ENCODE peak calls at places on chromosomes 12 and 14, in seven cellular contexts. G is astrocyte of the spinal cord; L is WTC11; A is progenitor cell of endocrine pancreas; N is gastrocnemius medialis; E is AG09319; T is activated CD8-positive, alpha-beta T cell treated with anti-CD3 and anti-CD28 coated beads for 36 hours. V is an unnamed sample.

GRCh38 chr14:89697281-89698060 is 257.1 kb downstream of the EFCAB11 start:
- DNase-seq in G (no peak), L (no peak), A (no peak), N (no peak), E (no peak), T (peak; percentile 47), V (no peak)

GRCh38 chr14:59664741-59665140 is 88.1 kb upstream of the CCDC175 start:
- DNase-seq in G (peak; percentile 29), L (no peak), A (no peak), N (no peak), E (no peak), T (no peak), V (no peak)

GRCh38 chr12:109726106-109726497 is 12.5 kb downstream of the FAM222A start:
- DNase-seq in G (no peak), L (no peak), A (no peak), N (no peak), E (no peak), T (no peak), V (no peak)

GRCh38 chr14:42499137-42499536 is 892.5 kb downstream of the LRFN5 start:
- DNase-seq in G (no peak), L (no peak), A (no peak), N (no peak), E (no peak), T (no peak), V (no peak)

GRCh38 chr12:51421266-51421884 is 3.3 kb upstream of the SLC4A8 start:
- DNase-seq in G (peak; percentile 69), L (peak; percentile 57), A (peak; percentile 52), N (no peak), E (peak; percentile 54), T (peak; percentile 54), V (no peak)

GRCh38 chr14:94113908-94114588 is 3.5 kb downstream of the IFI27 start:
- DNase-seq in G (peak; percentile 29), L (no peak), A (no peak), N (no peak), E (no peak), T (no peak), V (no peak)

GRCh38 chr12:68252077-68252476 is 1.3 kb downstream of the IL22 start:
- DNase-seq in G (no peak), L (no peak), A (no peak), N (no peak), E (no peak), T (no peak), V (no peak)

GRCh38 chr12:125766091-125766490 is 700.9 kb downstream of the AACS start:
- DNase-seq in G (no peak), L (no peak), A (no peak), N (no peak), E (no peak), T (no peak), V (no peak)

GRCh38 chr12:24661657-24662096 is 287.2 kb downstream of the BCAT1 start:
- DNase-seq in G (peak; percentile 76), L (no peak), A (no peak), N (peak; percentile 3), E (peak; percentile 20), T (no peak), V (no peak)

GRCh38 chr12:57844725-57845477 is 1.6 kb downstream of the CTDSP2 start:
- DNase-seq in G (peak; percentile 66), L (peak; percentile 69), A (peak; percentile 23), N (peak; percentile 90), E (peak; percentile 86), T (peak; percentile 65), V (peak; percentile 77)

GRCh38 chr12:58969227-58969626 is 48.9 kb upstream of the LRIG3 start:
- DNase-seq in G (peak; percentile 7), L (no peak), A (no peak), N (no peak), E (no peak), T (no peak), V (no peak)

GRCh38 chr12:4272014-4272975 is 1.3 kb upstream of the CCND2 start:
- DNase-seq in G (peak; percentile 64), L (peak; percentile 82), A (peak; percentile 72), N (peak; percentile 55), E (no peak), T (peak; percentile 97), V (peak; percentile 89)

GRCh38 chr14:100291305-100292075 is 14.8 kb downstream of the SLC25A29 start:
- DNase-seq in G (no peak), L (peak; percentile 3), A (no peak), N (no peak), E (no peak), T (no peak), V (no peak)

GRCh38 chr14:68384881-68385280 is 408.0 kb downstream of the ZFP36L1 start:
- DNase-seq in G (no peak), L (no peak), A (no peak), N (no peak), E (no peak), T (no peak), V (no peak)

GRCh38 chr12:1629338-1630080 is 478 bp downstream of the WNT5B start:
- DNase-seq in G (no peak), L (peak; percentile 77), A (no peak), N (no peak), E (no peak), T (peak; percentile 28), V (no peak)

GRCh38 chr12:45166056-45166455 is 49.8 kb upstream of the ANO6 start:
- DNase-seq in G (no peak), L (no peak), A (no peak), N (no peak), E (no peak), T (no peak), V (no peak)

GRCh38 chr12:1591029-1591428 is 3.4 kb downstream of the FBXL14 start:
- DNase-seq in G (peak; percentile 45), L (no peak), A (no peak), N (no peak), E (no peak), T (peak; percentile 53), V (no peak)

GRCh38 chr12:130482448-130482847 is 144.8 kb downstream of the PIWIL1 start:
- DNase-seq in G (no peak), L (peak; percentile 48), A (no peak), N (no peak), E (no peak), T (no peak), V (no peak)

GRCh38 chr12:68899251-68899771 is 33.7 kb downstream of the CPM start:
- DNase-seq in G (peak; percentile 79), L (no peak), A (no peak), N (no peak), E (peak; percentile 73), T (no peak), V (no peak)

GRCh38 chr12:104653730-104654328 is 197.1 kb downstream of the CHST11 start:
- DNase-seq in G (no peak), L (peak; percentile 48), A (no peak), N (no peak), E (no peak), T (peak; percentile 38), V (no peak)
- TF ChIP-seq CTCF in G (peak; percentile 26), L (peak; percentile 63), A (peak; percentile 37), N (no peak), E (no peak), T (peak; percentile 61), V (peak; percentile 19)

GRCh38 chr14:76101384-76101783 is 50.3 kb upstream of the GPATCH2L start:
- DNase-seq in G (no peak), L (no peak), A (no peak), N (no peak), E (no peak), T (no peak), V (no peak)

GRCh38 chr14:76098047-76098446 is 53.7 kb upstream of the GPATCH2L start:
- DNase-seq in G (no peak), L (no peak), A (no peak), N (no peak), E (no peak), T (no peak), V (no peak)

GRCh38 chr14:76104802-76105355 is 46.8 kb upstream of the GPATCH2L start:
- DNase-seq in G (no peak), L (no peak), A (no peak), N (no peak), E (no peak), T (no peak), V (no peak)

GRCh38 chr14:76098916-76099675 is 52.6 kb upstream of the GPATCH2L start:
- DNase-seq in G (no peak), L (no peak), A (no peak), N (no peak), E (no peak), T (no peak), V (no peak)

GRCh38 chr14:76101980-76102379 is 49.7 kb upstream of the GPATCH2L start:
- DNase-seq in G (no peak), L (no peak), A (no peak), N (no peak), E (no peak), T (no peak), V (no peak)
- TF ChIP-seq CTCF in G (no peak), L (no peak), A (no peak), N (no peak), E (no peak), T (no peak), V (peak; percentile 22)

GRCh38 chr14:75450381-75451276 is 22.8 kb downstream of the JDP2 start:
- DNase-seq in G (peak; percentile 35), L (no peak), A (no peak), N (peak; percentile 83), E (no peak), T (no peak), V (peak; percentile 54)
- TF ChIP-seq CTCF in G (no peak), L (no peak), A (no peak), N (no peak), E (no peak), T (no peak), V (no peak)

GRCh38 chr12:85280138-85280983 is at the start of gene ALX1:
- DNase-seq in G (peak; percentile 44), L (peak; percentile 88), A (peak; percentile 57), N (no peak), E (no peak), T (no peak), V (peak; percentile 4)
- TF ChIP-seq CTCF in G (no peak), L (no peak), A (peak; percentile 12), N (no peak), E (no peak), T (no peak), V (no peak)

GRCh38 chr12:2958432-2959193 is 584 bp upstream of the TEAD4 start:
- DNase-seq in G (peak; percentile 71), L (no peak), A (no peak), N (peak; percentile 13), E (peak; percentile 37), T (peak; percentile 11), V (peak; percentile 57)
- TF ChIP-seq CTCF in G (no peak), L (no peak), A (no peak), N (no peak), E (no peak), T (no peak), V (no peak)

V was measured in heart right ventricle.